ENCODE peak calls at places on chromosome 20, in seven cellular contexts. T, X, Y, U, N, G and Q are unnamed samples.

GRCh38 chr20:51811514-51811913 is 9.2 kb upstream of the SALL4 start:
- DNase-seq in Y (no peak), G (no peak), U (no peak), N (no peak), T (no peak), X (no peak), Q (no peak)

GRCh38 chr20:49811825-49812462 is 684 bp upstream of the SLC9A8 start:
- DNase-seq in X (no peak), G (no peak), T (no peak), U (no peak), Y (peak), N (no peak), Q (no peak)

GRCh38 chr20:13723015-13723414 is 61.7 kb downstream of the ESF1 start:
- DNase-seq in T (no peak), U (no peak), N (no peak), G (no peak), X (no peak), Y (no peak), Q (no peak)

GRCh38 chr20:14631011-14631410 is 293.6 kb upstream of the FLRT3 start:
- DNase-seq in T (no peak), Y (no peak), N (no peak), U (no peak), X (no peak), G (no peak), Q (no peak)

GRCh38 chr20:19757487-19757972 is 528 bp upstream of the RIN2 start:
- DNase-seq in T (peak), Y (peak), N (peak), U (peak), G (peak), X (peak), Q (no peak)

GRCh38 chr20:63635431-63636141 is 8.7 kb upstream of the GMEB2 start:
- DNase-seq in U (no peak), X (no peak), G (no peak), Y (no peak), N (no peak), T (no peak), Q (no peak)

GRCh38 chr20:52105045-52105572 is 86.5 kb downstream of the ZFP64 start:
- DNase-seq in N (no peak), U (no peak), G (no peak), X (peak), T (peak), Y (peak), Q (no peak)

GRCh38 chr20:63050406-63050805 is 43.6 kb upstream of the BHLHE23 start:
- DNase-seq in U (no peak), Y (no peak), G (no peak), T (no peak), X (no peak), N (no peak), Q (no peak)

GRCh38 chr20:51594206-51594998 is 51.9 kb upstream of the NFATC2 start:
- DNase-seq in Y (peak), G (no peak), N (peak), T (no peak), U (no peak), X (no peak), Q (no peak)

GRCh38 chr20:24443436-24443835 is 26.0 kb upstream of the SYNDIG1 start:
- DNase-seq in X (no peak), N (peak), Y (no peak), G (no peak), U (no peak), T (no peak), Q (no peak)

GRCh38 chr20:32559753-32560380 is 25.3 kb downstream of the NOL4L start:
- DNase-seq in Y (no peak), N (no peak), U (no peak), X (no peak), G (no peak), T (no peak), Q (no peak)

GRCh38 chr20:48064929-48065328 is 279.6 kb upstream of the SULF2 start:
- DNase-seq in Y (peak), T (no peak), X (no peak), N (no peak), G (no peak), U (no peak), Q (no peak)

GRCh38 chr20:39762716-39763115 is 800.6 kb downstream of the DHX35 start:
- DNase-seq in U (no peak), Y (no peak), T (no peak), X (no peak), G (no peak), N (no peak), Q (no peak)

GRCh38 chr20:63574156-63574828 is at the start of gene HELZ2:
- DNase-seq in Y (peak), X (peak), U (peak), T (peak), N (peak), G (no peak), Q (no peak)

GRCh38 chr20:38073307-38074010 is 39.9 kb downstream of the RPRD1B start:
- DNase-seq in G (no peak), X (no peak), N (peak), U (peak), Y (peak), T (no peak), Q (peak)

GRCh38 chr20:54026300-54027064 is 43.9 kb downstream of the BCAS1 start:
- DNase-seq in U (no peak), G (no peak), Y (no peak), T (no peak), N (no peak), X (no peak), Q (no peak)

GRCh38 chr20:48886189-48886588 is 35.3 kb upstream of the ARFGEF2 start:
- DNase-seq in G (no peak), U (no peak), N (no peak), T (no peak), X (no peak), Y (no peak), Q (no peak)

GRCh38 chr20:2756056-2756611 is 44.3 kb downstream of the CPXM1 start:
- DNase-seq in T (no peak), U (peak), X (no peak), N (no peak), G (no peak), Y (peak), Q (no peak)

GRCh38 chr20:57514273-57514751 is 10.6 kb downstream of the CTCFL start:
- DNase-seq in T (peak), N (peak), G (no peak), X (peak), U (peak), Y (peak), Q (peak)

GRCh38 chr20:59940129-59940955 is at the start of the genes FAM217B and PPP1R3D:
- DNase-seq in T (peak), N (peak), Y (peak), G (peak), X (peak), U (peak), Q (peak)
- TF ChIP-seq CTCF in T (no peak), N (peak), Y (no peak), G (no peak), X (peak), U (no peak), Q (no peak)

GRCh38 chr20:46023148-46023484 is 5.9 kb upstream of the SLC12A5 start:
- DNase-seq in U (no peak), N (no peak), Y (no peak), X (no peak), T (no peak), G (no peak), Q (no peak)
- TF ChIP-seq CTCF in U (no peak), N (no peak), Y (no peak), X (no peak), T (no peak), G (no peak), Q (no peak)

GRCh38 chr20:55582498-55582897 is 422.8 kb downstream of the CBLN4 start:
- DNase-seq in G (no peak), Y (no peak), N (no peak), T (no peak), X (no peak), U (no peak), Q (no peak)

GRCh38 chr20:55584307-55584706 is 421.0 kb downstream of the CBLN4 start:
- DNase-seq in T (no peak), Y (no peak), N (no peak), U (no peak), G (no peak), X (no peak), Q (no peak)

GRCh38 chr20:55584964-55585363 is 420.4 kb downstream of the CBLN4 start:
- DNase-seq in U (no peak), T (no peak), N (no peak), X (no peak), Y (no peak), G (no peak), Q (no peak)

GRCh38 chr20:55581519-55581918 is 423.8 kb downstream of the CBLN4 start:
- DNase-seq in Y (no peak), T (no peak), U (no peak), G (no peak), N (no peak), X (no peak), Q (no peak)

DNA sequence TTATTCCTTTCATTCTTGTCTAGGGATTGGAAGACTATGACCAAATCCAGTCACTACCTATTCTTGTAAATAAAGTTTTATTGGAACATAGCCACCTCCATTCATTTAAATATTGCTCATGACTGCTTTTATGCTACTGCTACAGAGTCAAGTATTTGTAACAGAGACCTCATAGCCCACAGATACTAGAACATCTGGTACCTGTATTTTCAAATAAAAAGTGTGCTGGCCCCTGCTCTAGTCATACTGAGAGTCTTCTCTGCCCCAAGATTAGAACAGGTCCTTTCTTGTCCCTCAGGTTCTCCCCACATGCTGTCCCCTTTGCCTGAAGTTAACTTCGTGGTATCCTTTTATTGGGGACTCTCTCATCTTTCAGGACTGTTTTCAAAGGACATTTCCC is 422.3 kb downstream of the CBLN4 start:
- DNase-seq in Y (no peak), X (no peak), T (no peak), N (no peak), U (no peak), G (no peak), Q (no peak)
- TF ChIP-seq CTCF in Y (no peak), X (no peak), T (no peak), N (no peak), U (no peak), G (no peak), Q (no peak)

DNA sequence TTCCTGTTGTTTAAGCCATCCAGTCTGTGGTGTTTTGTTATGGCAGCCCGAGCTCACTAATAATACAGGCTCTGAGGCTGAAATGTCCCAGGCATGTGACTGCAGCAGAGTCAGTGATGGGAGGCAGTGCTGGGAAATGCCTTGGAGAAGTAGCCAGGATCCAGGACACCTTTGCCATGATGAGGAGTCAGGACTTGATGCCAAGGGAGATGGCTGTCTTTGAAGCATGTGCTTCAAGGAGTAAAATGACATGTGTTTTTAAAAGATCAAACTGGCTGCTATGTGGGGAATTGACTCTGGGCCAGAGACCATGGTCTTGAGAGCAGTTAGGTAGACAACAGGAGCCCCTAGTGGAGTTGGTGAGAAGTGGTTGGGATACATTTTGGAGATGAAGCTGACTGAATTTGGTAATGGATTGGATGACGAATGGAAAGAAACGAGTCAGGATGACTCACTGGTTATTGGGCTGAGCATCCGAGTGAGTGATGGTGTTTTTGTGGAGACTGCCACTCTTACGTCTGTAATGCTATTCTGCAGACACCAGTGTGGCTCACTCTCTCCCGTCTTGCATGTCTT is 322.2 kb downstream of the PLCB1 start:
- DNase-seq in X (no peak), N (no peak), G (no peak), U (no peak), T (no peak), Y (peak), Q (peak)
- TF ChIP-seq CTCF in X (peak), N (peak), G (no peak), U (no peak), T (no peak), Y (peak), Q (peak)

DNA sequence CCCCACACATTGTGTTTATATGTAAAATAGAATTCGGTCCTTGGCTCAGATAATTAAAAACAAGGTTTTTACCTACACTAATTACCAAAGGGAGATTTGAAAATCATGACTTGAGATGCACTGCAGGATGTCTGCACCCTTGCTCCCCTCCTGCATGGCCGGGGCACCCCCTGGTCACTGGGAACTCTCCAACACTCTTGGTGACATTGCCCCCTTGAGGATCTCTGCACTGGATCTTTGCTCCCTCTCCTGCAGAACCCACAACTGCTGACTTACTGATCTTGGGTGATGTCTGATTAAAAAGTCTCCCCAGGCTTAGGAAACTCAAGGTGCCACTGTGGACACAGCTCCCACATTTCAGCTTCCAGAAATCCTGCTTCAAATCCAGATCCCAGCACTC is 17.1 kb upstream of the CSNK2A1 start:
- DNase-seq in U (no peak), N (no peak), G (no peak), Y (no peak), T (no peak), X (no peak), Q (no peak)
- TF ChIP-seq CTCF in U (no peak), N (no peak), G (no peak), Y (no peak), T (no peak), X (no peak), Q (no peak)

GRCh38 chr20:45359406-45360148 is 3.4 kb upstream of the SYS1 start:
- DNase-seq in T (no peak), G (no peak), N (no peak), Y (peak), X (no peak), U (peak), Q (no peak)
- TF ChIP-seq CTCF in T (no peak), G (no peak), N (no peak), Y (no peak), X (no peak), U (no peak), Q (no peak)

DNA sequence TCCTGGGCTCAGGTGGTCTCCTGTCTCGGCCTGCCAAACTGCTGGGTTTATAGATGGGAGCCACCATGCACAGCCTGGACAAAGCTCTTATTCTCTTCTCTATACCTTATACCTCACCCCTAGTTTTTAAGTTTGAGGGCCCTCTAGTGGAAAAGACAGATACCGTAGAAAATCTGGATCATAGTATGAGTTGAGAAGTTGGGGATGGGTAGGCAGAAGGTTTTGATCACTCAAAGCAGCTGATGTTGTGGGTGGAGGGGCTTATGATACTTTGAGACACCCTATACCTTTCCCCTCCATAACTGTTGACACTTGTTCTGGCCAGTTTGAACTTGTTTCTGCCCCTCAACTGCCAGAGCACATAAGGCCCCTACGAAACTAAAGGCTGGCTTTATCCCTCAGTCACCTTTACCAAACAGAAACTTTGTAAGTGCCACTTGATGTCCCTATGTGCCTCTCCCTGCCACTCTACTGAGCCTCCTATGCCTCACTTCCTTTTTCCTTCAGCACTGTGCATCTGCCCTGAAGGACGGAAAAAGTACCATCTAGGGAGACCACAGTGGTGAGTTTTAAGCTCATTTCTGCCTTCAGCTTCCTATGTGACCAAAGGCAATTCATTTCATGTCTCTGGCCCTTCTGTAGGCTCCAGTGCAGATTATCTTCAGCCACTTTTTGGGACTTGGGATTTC is 28.6 kb downstream of the RALY start:
- DNase-seq in U (peak), G (no peak), N (no peak), X (no peak), T (no peak), Y (no peak), Q (no peak)
- TF ChIP-seq CTCF in U (no peak), G (no peak), N (no peak), X (peak), T (no peak), Y (peak), Q (peak)

GRCh38 chr20:36468149-36469000 is 72.9 kb upstream of the MYL9 start:
- DNase-seq in X (no peak), U (no peak), N (no peak), T (peak), Y (no peak), G (no peak), Q (no peak)

GRCh38 chr20:36467076-36467999 is 74.0 kb upstream of the MYL9 start:
- DNase-seq in G (no peak), Y (peak), X (no peak), T (peak), U (peak), N (peak), Q (no peak)

GRCh38 chr20:36470482-36471062 is 70.7 kb upstream of the MYL9 start:
- DNase-seq in X (no peak), U (no peak), Y (no peak), N (no peak), G (no peak), T (no peak), Q (no peak)

GRCh38 chr20:36471885-36472642 is 69.3 kb upstream of the MYL9 start:
- DNase-seq in T (no peak), X (no peak), Y (no peak), G (no peak), N (no peak), U (no peak), Q (no peak)

DNA sequence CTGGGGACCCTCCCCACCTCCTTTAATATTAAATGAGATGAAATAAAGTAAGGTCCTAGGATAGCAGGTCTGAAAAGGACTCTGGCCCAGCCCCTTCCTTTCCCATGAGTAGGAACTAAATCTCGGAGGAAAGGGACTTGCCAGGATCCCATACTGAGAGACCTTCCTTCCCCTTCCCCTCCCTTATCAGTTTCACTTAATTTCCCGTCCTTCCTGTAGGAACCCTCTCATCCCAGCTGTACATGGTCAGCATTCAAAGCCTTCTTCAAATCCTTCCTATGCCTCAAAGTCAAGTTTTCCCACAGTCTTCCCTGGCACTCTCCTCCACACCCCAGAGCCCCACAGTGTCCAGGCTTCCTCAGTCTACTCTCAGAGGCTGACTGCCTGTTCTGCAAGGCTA is 71.3 kb upstream of the MYL9 start:
- DNase-seq in U (no peak), Y (no peak), X (no peak), G (no peak), T (no peak), N (no peak), Q (no peak)
- TF ChIP-seq CTCF in U (no peak), Y (no peak), X (no peak), G (no peak), T (no peak), N (no peak), Q (no peak)

DNA sequence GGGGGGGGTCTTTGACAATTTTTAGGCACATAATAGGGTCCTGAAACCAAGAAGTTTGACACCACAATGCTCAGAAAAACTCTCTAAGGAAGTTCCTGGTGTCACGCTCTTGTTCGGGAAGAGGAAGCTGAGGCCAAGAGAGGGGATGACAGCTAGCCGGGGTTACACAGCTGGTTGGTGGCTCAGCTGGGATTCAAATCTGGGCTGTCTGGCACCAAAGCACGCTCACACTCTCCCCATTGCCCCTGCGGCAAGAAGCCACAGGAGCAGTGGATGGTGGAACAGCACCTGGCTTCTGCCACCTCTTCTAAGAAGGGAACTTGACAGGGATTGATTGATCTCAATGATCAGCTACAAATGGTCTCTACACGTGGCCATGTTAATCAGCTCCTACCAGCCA is 72.1 kb upstream of the TOP1 start:
- DNase-seq in U (no peak), G (no peak), X (no peak), T (no peak), Y (no peak), N (no peak), Q (no peak)
- TF ChIP-seq CTCF in U (no peak), G (no peak), X (no peak), T (no peak), Y (no peak), N (no peak), Q (no peak)

DNA sequence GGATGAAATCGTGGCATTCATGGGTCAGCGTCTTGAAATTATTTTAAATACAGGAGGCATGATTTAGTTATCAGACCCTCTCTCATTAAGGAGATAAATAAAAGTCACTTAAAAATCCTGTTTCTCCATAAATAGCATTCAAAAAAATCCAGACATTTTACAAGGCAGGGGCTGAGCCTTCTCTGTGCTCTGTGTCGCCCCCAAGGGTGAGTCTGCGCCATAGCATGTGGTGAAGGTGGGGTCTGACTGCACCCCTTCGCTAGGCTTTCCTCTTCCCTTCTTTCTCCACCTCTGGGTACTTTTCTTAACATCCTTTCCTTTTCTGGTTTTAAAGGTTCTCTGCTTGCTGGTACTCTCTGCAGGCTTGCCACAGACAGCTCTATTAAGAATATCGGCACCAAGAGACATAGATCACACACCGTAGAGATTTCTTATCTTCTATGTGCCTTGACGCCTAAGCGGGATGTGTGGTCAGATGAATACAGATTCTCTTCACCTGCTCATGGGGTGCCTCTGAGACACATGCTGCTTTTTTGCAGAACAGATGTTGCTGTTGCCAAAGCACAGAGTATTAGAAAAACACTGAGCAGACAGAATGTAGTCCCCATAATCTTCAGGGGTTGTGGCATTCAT is 20.1 kb upstream of the FAM209A start:
- DNase-seq in U (no peak), Y (no peak), G (no peak), N (no peak), X (no peak), T (no peak), Q (no peak)
- TF ChIP-seq CTCF in U (peak), Y (peak), G (peak), N (peak), X (peak), T (no peak), Q (peak)